ENCODE peak calls at places on chromosome 5, in seven cellular contexts. One of them, this sample, is unnamed.

GRCh38 chr5:59491944-59492343 is 401.6 kb downstream of the PDE4D start:
- DNase-seq in OCI-LY7: no peak
- DNase-seq in right lobe of liver: no peak
- DNase-seq in CD8-positive, alpha-beta memory T cell: no peak
- DNase-seq in IMR-90: no peak
- DNase-seq in mesenchymal stem cell: no peak
- DNase-seq in keratinocyte: no peak
- DNase-seq in this sample: no peak

GRCh38 chr5:168176251-168176650 is 115.2 kb upstream of the WWC1 start:
- DNase-seq in OCI-LY7: no peak
- DNase-seq in right lobe of liver: no peak
- DNase-seq in CD8-positive, alpha-beta memory T cell: no peak
- DNase-seq in IMR-90: no peak
- DNase-seq in mesenchymal stem cell: no peak
- DNase-seq in keratinocyte: no peak
- DNase-seq in this sample: no peak

GRCh38 chr5:20157089-20157488 is 169.1 kb upstream of the CDH18 start:
- DNase-seq in OCI-LY7: no peak
- DNase-seq in right lobe of liver: no peak
- DNase-seq in CD8-positive, alpha-beta memory T cell: no peak
- DNase-seq in IMR-90: no peak
- DNase-seq in mesenchymal stem cell: peak; percentile 3
- DNase-seq in keratinocyte: no peak
- DNase-seq in this sample: no peak

GRCh38 chr5:175479125-175479881 is 943 bp downstream of the SFXN1 start:
- DNase-seq in OCI-LY7: peak; percentile 46
- DNase-seq in right lobe of liver: no peak
- DNase-seq in CD8-positive, alpha-beta memory T cell: no peak
- DNase-seq in IMR-90: no peak
- DNase-seq in mesenchymal stem cell: no peak
- DNase-seq in keratinocyte: no peak
- DNase-seq in this sample: no peak

GRCh38 chr5:72160959-72161358 is 53.7 kb downstream of the MAP1B start:
- DNase-seq in OCI-LY7: no peak
- DNase-seq in right lobe of liver: no peak
- DNase-seq in CD8-positive, alpha-beta memory T cell: no peak
- DNase-seq in IMR-90: peak; percentile 83
- DNase-seq in mesenchymal stem cell: peak; percentile 59
- DNase-seq in keratinocyte: no peak
- DNase-seq in this sample: no peak

GRCh38 chr5:149749481-149750365 is 19.6 kb downstream of the PPARGC1B start:
- DNase-seq in OCI-LY7: no peak
- DNase-seq in right lobe of liver: no peak
- DNase-seq in CD8-positive, alpha-beta memory T cell: no peak
- DNase-seq in IMR-90: no peak
- DNase-seq in mesenchymal stem cell: peak; percentile 26
- DNase-seq in keratinocyte: no peak
- DNase-seq in this sample: no peak

GRCh38 chr5:51302358-51302757 is 80.9 kb upstream of the ISL1 start:
- DNase-seq in OCI-LY7: no peak
- DNase-seq in right lobe of liver: no peak
- DNase-seq in CD8-positive, alpha-beta memory T cell: no peak
- DNase-seq in IMR-90: no peak
- DNase-seq in mesenchymal stem cell: no peak
- DNase-seq in keratinocyte: no peak
- DNase-seq in this sample: no peak

GRCh38 chr5:170745481-170746061 is 38.0 kb upstream of the GABRP start:
- DNase-seq in OCI-LY7: no peak
- DNase-seq in right lobe of liver: no peak
- DNase-seq in CD8-positive, alpha-beta memory T cell: no peak
- DNase-seq in IMR-90: peak; percentile 12
- DNase-seq in mesenchymal stem cell: peak; percentile 43
- DNase-seq in keratinocyte: no peak
- DNase-seq in this sample: peak; percentile 63

GRCh38 chr5:180331647-180331950 is 21.5 kb downstream of the GFPT2 start:
- DNase-seq in OCI-LY7: no peak
- DNase-seq in right lobe of liver: no peak
- DNase-seq in CD8-positive, alpha-beta memory T cell: no peak
- DNase-seq in IMR-90: no peak
- DNase-seq in mesenchymal stem cell: peak; percentile 92
- DNase-seq in keratinocyte: no peak
- DNase-seq in this sample: no peak

GRCh38 chr5:1386274-1386717 is 41.4 kb upstream of the CLPTM1L start:
- DNase-seq in OCI-LY7: peak; percentile 71
- DNase-seq in right lobe of liver: peak; percentile 87
- DNase-seq in CD8-positive, alpha-beta memory T cell: peak; percentile 53
- DNase-seq in IMR-90: no peak
- DNase-seq in mesenchymal stem cell: peak; percentile 8
- DNase-seq in keratinocyte: no peak
- DNase-seq in this sample: no peak

GRCh38 chr5:110086658-110087388 is 397.1 kb downstream of the MAN2A1 start:
- DNase-seq in OCI-LY7: no peak
- DNase-seq in right lobe of liver: peak; percentile 62
- DNase-seq in CD8-positive, alpha-beta memory T cell: no peak
- DNase-seq in IMR-90: peak; percentile 29
- DNase-seq in mesenchymal stem cell: peak; percentile 96
- DNase-seq in keratinocyte: peak; percentile 86
- DNase-seq in this sample: peak; percentile 91

GRCh38 chr5:80607832-80608231 is 37.8 kb upstream of the ANKRD34B start:
- DNase-seq in OCI-LY7: no peak
- DNase-seq in right lobe of liver: no peak
- DNase-seq in CD8-positive, alpha-beta memory T cell: no peak
- DNase-seq in IMR-90: no peak
- DNase-seq in mesenchymal stem cell: no peak
- DNase-seq in keratinocyte: no peak
- DNase-seq in this sample: no peak

GRCh38 chr5:77080905-77081304 is 6.2 kb downstream of the ZBED3 start:
- DNase-seq in OCI-LY7: no peak
- DNase-seq in right lobe of liver: no peak
- DNase-seq in CD8-positive, alpha-beta memory T cell: no peak
- DNase-seq in IMR-90: no peak
- DNase-seq in mesenchymal stem cell: no peak
- DNase-seq in keratinocyte: no peak
- DNase-seq in this sample: no peak

GRCh38 chr5:77077821-77078176 is 9.3 kb downstream of the ZBED3 start:
- DNase-seq in OCI-LY7: no peak
- DNase-seq in right lobe of liver: no peak
- DNase-seq in CD8-positive, alpha-beta memory T cell: no peak
- DNase-seq in IMR-90: no peak
- DNase-seq in mesenchymal stem cell: no peak
- DNase-seq in keratinocyte: no peak
- DNase-seq in this sample: no peak

GRCh38 chr5:77074745-77075144 is 12.3 kb downstream of the ZBED3 start:
- DNase-seq in OCI-LY7: no peak
- DNase-seq in right lobe of liver: no peak
- DNase-seq in CD8-positive, alpha-beta memory T cell: no peak
- DNase-seq in IMR-90: no peak
- DNase-seq in mesenchymal stem cell: no peak
- DNase-seq in keratinocyte: no peak
- DNase-seq in this sample: no peak

GRCh38 chr5:77073667-77074066 is 13.4 kb downstream of the ZBED3 start:
- DNase-seq in OCI-LY7: no peak
- DNase-seq in right lobe of liver: no peak
- DNase-seq in CD8-positive, alpha-beta memory T cell: no peak
- DNase-seq in IMR-90: peak; percentile 82
- DNase-seq in mesenchymal stem cell: no peak
- DNase-seq in keratinocyte: no peak
- DNase-seq in this sample: no peak

GRCh38 chr5:77076961-77077820 is 9.9 kb downstream of the ZBED3 start:
- DNase-seq in OCI-LY7: peak; percentile 40
- DNase-seq in right lobe of liver: peak; percentile 73
- DNase-seq in CD8-positive, alpha-beta memory T cell: peak; percentile 31
- DNase-seq in IMR-90: peak; percentile 58
- DNase-seq in mesenchymal stem cell: peak; percentile 65
- DNase-seq in keratinocyte: no peak
- DNase-seq in this sample: peak; percentile 74
- H3K27ac ChIP-seq in OCI-LY7: no peak overlapping the region
- H3K27ac ChIP-seq in right lobe of liver: peak overlapping the region; percentile 33
- H3K27ac ChIP-seq in CD8-positive, alpha-beta memory T cell: no peak overlapping the region
- H3K27ac ChIP-seq in IMR-90: no peak overlapping the region
- H3K27ac ChIP-seq in mesenchymal stem cell: no peak overlapping the region
- H3K27ac ChIP-seq in keratinocyte: no peak overlapping the region
- H3K27ac ChIP-seq in this sample: peak overlapping the region; percentile 30

DNA sequence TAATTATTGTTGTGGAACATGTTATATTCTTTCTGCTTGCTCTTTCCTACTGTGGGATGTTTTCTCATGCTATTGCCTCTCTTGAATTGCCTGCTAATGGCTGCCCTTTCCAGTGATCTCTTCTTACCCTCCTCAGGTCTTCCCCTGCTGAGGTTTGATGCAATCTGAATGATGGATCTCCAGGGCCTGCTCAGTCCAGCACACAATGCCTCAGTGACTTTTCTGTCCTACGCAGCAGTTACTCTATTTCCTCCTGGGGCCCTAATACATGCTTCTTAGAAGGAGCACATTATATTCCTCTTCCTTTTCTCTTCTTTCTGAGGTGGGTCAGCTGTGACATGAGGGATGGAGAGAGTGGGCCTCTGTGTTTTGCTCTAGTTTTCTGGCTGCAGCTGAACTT is at the start of gene SPINK14:
- DNase-seq in OCI-LY7: no peak
- DNase-seq in right lobe of liver: no peak
- DNase-seq in CD8-positive, alpha-beta memory T cell: no peak
- DNase-seq in IMR-90: no peak
- DNase-seq in mesenchymal stem cell: no peak
- DNase-seq in keratinocyte: no peak
- DNase-seq in this sample: no peak
- H3K27ac ChIP-seq in OCI-LY7: no peak within 1 kb of the TSS
- H3K27ac ChIP-seq in right lobe of liver: no peak within 1 kb of the TSS
- H3K27ac ChIP-seq in CD8-positive, alpha-beta memory T cell: no peak within 1 kb of the TSS
- H3K27ac ChIP-seq in IMR-90: no peak within 1 kb of the TSS
- H3K27ac ChIP-seq in mesenchymal stem cell: no peak within 1 kb of the TSS
- H3K27ac ChIP-seq in keratinocyte: no peak within 1 kb of the TSS
- H3K27ac ChIP-seq in this sample: no peak within 1 kb of the TSS

GRCh38 chr5:122140900-122141299 is 11.6 kb downstream of the ZNF474 start:
- DNase-seq in OCI-LY7: no peak
- DNase-seq in right lobe of liver: no peak
- DNase-seq in CD8-positive, alpha-beta memory T cell: no peak
- DNase-seq in IMR-90: no peak
- DNase-seq in mesenchymal stem cell: no peak
- DNase-seq in keratinocyte: no peak
- DNase-seq in this sample: no peak
- H3K27ac ChIP-seq in OCI-LY7: no peak overlapping the region
- H3K27ac ChIP-seq in right lobe of liver: no peak overlapping the region
- H3K27ac ChIP-seq in CD8-positive, alpha-beta memory T cell: no peak overlapping the region
- H3K27ac ChIP-seq in IMR-90: no peak overlapping the region
- H3K27ac ChIP-seq in mesenchymal stem cell: no peak overlapping the region
- H3K27ac ChIP-seq in keratinocyte: no peak overlapping the region
- H3K27ac ChIP-seq in this sample: no peak overlapping the region

GRCh38 chr5:179132586-179133355 is 72.6 kb downstream of the ZNF354C start:
- DNase-seq in OCI-LY7: no peak
- DNase-seq in right lobe of liver: no peak
- DNase-seq in CD8-positive, alpha-beta memory T cell: no peak
- DNase-seq in IMR-90: peak; percentile 43
- DNase-seq in mesenchymal stem cell: peak; percentile 2
- DNase-seq in keratinocyte: no peak
- DNase-seq in this sample: no peak

GRCh38 chr5:179130101-179130681 is 70.0 kb downstream of the ZNF354C start:
- DNase-seq in OCI-LY7: no peak
- DNase-seq in right lobe of liver: no peak
- DNase-seq in CD8-positive, alpha-beta memory T cell: no peak
- DNase-seq in IMR-90: no peak
- DNase-seq in mesenchymal stem cell: no peak
- DNase-seq in keratinocyte: no peak
- DNase-seq in this sample: no peak

GRCh38 chr5:179131321-179131835 is 71.2 kb downstream of the ZNF354C start:
- DNase-seq in OCI-LY7: no peak
- DNase-seq in right lobe of liver: no peak
- DNase-seq in CD8-positive, alpha-beta memory T cell: no peak
- DNase-seq in IMR-90: no peak
- DNase-seq in mesenchymal stem cell: no peak
- DNase-seq in keratinocyte: no peak
- DNase-seq in this sample: no peak

GRCh38 chr5:179129607-179130071 is 69.5 kb downstream of the ZNF354C start:
- DNase-seq in OCI-LY7: no peak
- DNase-seq in right lobe of liver: no peak
- DNase-seq in CD8-positive, alpha-beta memory T cell: no peak
- DNase-seq in IMR-90: no peak
- DNase-seq in mesenchymal stem cell: no peak
- DNase-seq in keratinocyte: no peak
- DNase-seq in this sample: no peak

DNA sequence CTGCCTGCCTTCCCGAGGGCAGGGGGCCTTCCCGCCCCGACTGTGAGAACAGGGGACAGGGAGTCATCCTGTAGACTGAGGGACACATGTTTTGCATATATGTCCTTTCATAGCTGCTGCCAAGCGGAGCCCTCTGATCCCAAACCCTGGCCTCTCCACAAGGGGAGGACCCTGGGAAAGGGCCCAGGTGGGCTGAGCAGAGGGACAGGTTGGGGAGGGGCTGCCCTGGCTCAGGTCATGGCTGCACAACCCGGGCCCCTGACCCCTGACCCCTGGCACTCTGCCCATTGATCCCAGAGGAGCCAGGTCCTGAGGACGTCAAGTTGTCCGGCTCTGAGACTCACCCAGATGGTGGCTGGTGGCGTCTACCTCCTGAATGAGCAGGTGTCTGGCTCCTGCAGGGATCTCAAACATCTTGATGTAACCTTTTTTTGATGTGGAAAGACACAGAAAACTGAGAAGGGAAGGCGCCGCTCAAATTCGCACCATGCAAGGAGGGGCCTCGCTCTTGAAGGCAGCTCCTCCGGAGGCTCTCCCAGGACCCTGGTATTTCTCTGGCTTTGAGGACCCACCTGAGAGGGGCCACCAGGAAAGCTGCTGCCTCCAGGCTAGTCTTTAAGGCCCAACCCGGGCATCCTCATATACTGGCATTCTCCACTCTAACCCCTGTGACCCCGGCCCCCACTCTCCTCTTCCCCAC is 71.9 kb downstream of the ZNF354C start:
- DNase-seq in OCI-LY7: no peak
- DNase-seq in right lobe of liver: no peak
- DNase-seq in CD8-positive, alpha-beta memory T cell: no peak
- DNase-seq in IMR-90: no peak
- DNase-seq in mesenchymal stem cell: no peak
- DNase-seq in keratinocyte: no peak
- DNase-seq in this sample: no peak
- H3K27ac ChIP-seq in OCI-LY7: no peak overlapping the region
- H3K27ac ChIP-seq in right lobe of liver: no peak overlapping the region
- H3K27ac ChIP-seq in CD8-positive, alpha-beta memory T cell: no peak overlapping the region
- H3K27ac ChIP-seq in IMR-90: no peak overlapping the region
- H3K27ac ChIP-seq in mesenchymal stem cell: no peak overlapping the region
- H3K27ac ChIP-seq in keratinocyte: no peak overlapping the region
- H3K27ac ChIP-seq in this sample: no peak overlapping the region

GRCh38 chr5:31806566-31806965 is 167.6 kb downstream of the PDZD2 start:
- DNase-seq in OCI-LY7: no peak
- DNase-seq in right lobe of liver: no peak
- DNase-seq in CD8-positive, alpha-beta memory T cell: no peak
- DNase-seq in IMR-90: no peak
- DNase-seq in mesenchymal stem cell: no peak
- DNase-seq in keratinocyte: no peak
- DNase-seq in this sample: no peak

GRCh38 chr5:31815394-31815793 is 176.5 kb downstream of the PDZD2 start:
- DNase-seq in OCI-LY7: no peak
- DNase-seq in right lobe of liver: no peak
- DNase-seq in CD8-positive, alpha-beta memory T cell: no peak
- DNase-seq in IMR-90: no peak
- DNase-seq in mesenchymal stem cell: no peak
- DNase-seq in keratinocyte: no peak
- DNase-seq in this sample: no peak

GRCh38 chr5:31809037-31809910 is 170.3 kb downstream of the PDZD2 start:
- DNase-seq in OCI-LY7: peak; percentile 54
- DNase-seq in right lobe of liver: peak; percentile 70
- DNase-seq in CD8-positive, alpha-beta memory T cell: no peak
- DNase-seq in IMR-90: peak; percentile 70
- DNase-seq in mesenchymal stem cell: peak; percentile 69
- DNase-seq in keratinocyte: no peak
- DNase-seq in this sample: no peak

GRCh38 chr5:31811210-31811609 is 172.3 kb downstream of the PDZD2 start:
- DNase-seq in OCI-LY7: no peak
- DNase-seq in right lobe of liver: no peak
- DNase-seq in CD8-positive, alpha-beta memory T cell: no peak
- DNase-seq in IMR-90: peak; percentile 93
- DNase-seq in mesenchymal stem cell: peak; percentile 89
- DNase-seq in keratinocyte: peak; percentile 15
- DNase-seq in this sample: no peak
- H3K27ac ChIP-seq in OCI-LY7: no peak overlapping the region
- H3K27ac ChIP-seq in right lobe of liver: no peak overlapping the region
- H3K27ac ChIP-seq in CD8-positive, alpha-beta memory T cell: no peak overlapping the region
- H3K27ac ChIP-seq in IMR-90: no peak overlapping the region
- H3K27ac ChIP-seq in mesenchymal stem cell: no peak overlapping the region
- H3K27ac ChIP-seq in keratinocyte: no peak overlapping the region
- H3K27ac ChIP-seq in this sample: no peak overlapping the region